ENCODE peak calls at places on chromosome 11, in five cellular contexts. One of them, this sample, is unnamed.

GRCh38 chr11:27646051-27646818 is 54.0 kb downstream of the BDNF start:
- DNase-seq in stomach: no peak
- DNase-seq in GM12891: no peak
- DNase-seq in HCT116: no peak
- DNase-seq in transverse colon: no peak
- DNase-seq in this sample: no peak

GRCh38 chr11:120060512-120060911 is 77.4 kb downstream of the TRIM29 start:
- DNase-seq in stomach: no peak
- DNase-seq in GM12891: no peak
- DNase-seq in HCT116: no peak
- DNase-seq in transverse colon: no peak
- DNase-seq in this sample: no peak

GRCh38 chr11:80330302-80330701 is 889.5 kb upstream of the TENM4 start:
- DNase-seq in stomach: no peak
- DNase-seq in GM12891: no peak
- DNase-seq in HCT116: no peak
- DNase-seq in transverse colon: no peak
- DNase-seq in this sample: no peak

GRCh38 chr11:75792127-75792731 is 22.8 kb upstream of the UVRAG start:
- DNase-seq in stomach: no peak
- DNase-seq in GM12891: no peak
- DNase-seq in HCT116: no peak
- DNase-seq in transverse colon: no peak
- DNase-seq in this sample: no peak

GRCh38 chr11:42524534-42525227 is 787.1 kb upstream of the API5 start:
- DNase-seq in stomach: peak
- DNase-seq in GM12891: peak
- DNase-seq in HCT116: no peak
- DNase-seq in transverse colon: peak
- DNase-seq in this sample: peak

GRCh38 chr11:4607782-4608666 is at the start of gene TRIM68:
- DNase-seq in stomach: peak
- DNase-seq in GM12891: peak
- DNase-seq in HCT116: peak
- DNase-seq in transverse colon: peak
- DNase-seq in this sample: peak

GRCh38 chr11:92657226-92657625 is 312.2 kb upstream of the MTNR1B start:
- DNase-seq in stomach: no peak
- DNase-seq in GM12891: no peak
- DNase-seq in HCT116: no peak
- DNase-seq in transverse colon: no peak
- DNase-seq in this sample: no peak

GRCh38 chr11:71139516-71140205 is 112.7 kb downstream of the SHANK2 start:
- DNase-seq in stomach: peak
- DNase-seq in GM12891: no peak
- DNase-seq in HCT116: no peak
- DNase-seq in transverse colon: no peak
- DNase-seq in this sample: no peak

GRCh38 chr11:2725367-2726300 is 25.8 kb upstream of the KCNQ1OT1 start:
- DNase-seq in stomach: no peak
- DNase-seq in GM12891: no peak
- DNase-seq in HCT116: no peak
- DNase-seq in transverse colon: no peak
- DNase-seq in this sample: no peak

GRCh38 chr11:83206771-83207413 is 13.4 kb downstream of the ANKRD42 start:
- DNase-seq in stomach: no peak
- DNase-seq in GM12891: no peak
- DNase-seq in HCT116: no peak
- DNase-seq in transverse colon: no peak
- DNase-seq in this sample: no peak

GRCh38 chr11:34604909-34605308 is 16.0 kb upstream of the EHF start:
- DNase-seq in stomach: no peak
- DNase-seq in GM12891: no peak
- DNase-seq in HCT116: no peak
- DNase-seq in transverse colon: no peak
- DNase-seq in this sample: no peak

GRCh38 chr11:2587976-2588748 is 111.6 kb downstream of the KCNQ1OT1 start:
- DNase-seq in stomach: peak
- DNase-seq in GM12891: peak
- DNase-seq in HCT116: no peak
- DNase-seq in transverse colon: no peak
- DNase-seq in this sample: peak

GRCh38 chr11:117730256-117730800 is 66.7 kb downstream of the DSCAML1 start:
- DNase-seq in stomach: no peak
- DNase-seq in GM12891: no peak
- DNase-seq in HCT116: no peak
- DNase-seq in transverse colon: no peak
- DNase-seq in this sample: no peak

GRCh38 chr11:27440090-27440489 is 32.5 kb downstream of the LGR4 start:
- DNase-seq in stomach: no peak
- DNase-seq in GM12891: no peak
- DNase-seq in HCT116: no peak
- DNase-seq in transverse colon: no peak
- DNase-seq in this sample: no peak

GRCh38 chr11:124656759-124657627 is 16.5 kb downstream of the SIAE start:
- DNase-seq in stomach: no peak
- DNase-seq in GM12891: no peak
- DNase-seq in HCT116: no peak
- DNase-seq in transverse colon: no peak
- DNase-seq in this sample: no peak

GRCh38 chr11:47071341-47071740 is 105.3 kb downstream of the ARFGAP2 start:
- DNase-seq in stomach: no peak
- DNase-seq in GM12891: no peak
- DNase-seq in HCT116: no peak
- DNase-seq in transverse colon: no peak
- DNase-seq in this sample: no peak

GRCh38 chr11:123531325-123531724 is 101.3 kb downstream of the GRAMD1B start:
- DNase-seq in stomach: no peak
- DNase-seq in GM12891: no peak
- DNase-seq in HCT116: no peak
- DNase-seq in transverse colon: no peak
- DNase-seq in this sample: no peak

GRCh38 chr11:71331631-71332030 is 79.3 kb upstream of the SHANK2 start:
- DNase-seq in stomach: peak
- DNase-seq in GM12891: no peak
- DNase-seq in HCT116: no peak
- DNase-seq in transverse colon: no peak
- DNase-seq in this sample: no peak

GRCh38 chr11:76543006-76543703 is 98.3 kb downstream of the EMSY start:
- DNase-seq in stomach: no peak
- DNase-seq in GM12891: no peak
- DNase-seq in HCT116: no peak
- DNase-seq in transverse colon: no peak
- DNase-seq in this sample: peak

GRCh38 chr11:102608699-102609098 is 16.4 kb downstream of the MMP20 start:
- DNase-seq in stomach: no peak
- DNase-seq in GM12891: no peak
- DNase-seq in HCT116: no peak
- DNase-seq in transverse colon: no peak
- DNase-seq in this sample: no peak

GRCh38 chr11:18490319-18490718 is 34.7 kb downstream of the LDHAL6A start:
- DNase-seq in stomach: no peak
- DNase-seq in GM12891: no peak
- DNase-seq in HCT116: no peak
- DNase-seq in transverse colon: no peak
- DNase-seq in this sample: no peak

GRCh38 chr11:356610-357009 is 12.7 kb upstream of the B4GALNT4 start:
- DNase-seq in stomach: no peak
- DNase-seq in GM12891: no peak
- DNase-seq in HCT116: no peak
- DNase-seq in transverse colon: no peak
- DNase-seq in this sample: no peak

GRCh38 chr11:94563848-94564442 is 3.2 kb upstream of the PIWIL4 start:
- DNase-seq in stomach: no peak
- DNase-seq in GM12891: no peak
- DNase-seq in HCT116: no peak
- DNase-seq in transverse colon: no peak
- DNase-seq in this sample: peak

GRCh38 chr11:12418019-12418611 is 40.7 kb downstream of the PARVA start:
- DNase-seq in stomach: no peak
- DNase-seq in GM12891: no peak
- DNase-seq in HCT116: no peak
- DNase-seq in transverse colon: no peak
- DNase-seq in this sample: peak

GRCh38 chr11:12267921-12268320 is 109.5 kb upstream of the PARVA start:
- DNase-seq in stomach: no peak
- DNase-seq in GM12891: no peak
- DNase-seq in HCT116: no peak
- DNase-seq in transverse colon: no peak
- DNase-seq in this sample: no peak

GRCh38 chr11:10868375-10868774 is 10.5 kb upstream of the ZBED5 start:
- DNase-seq in stomach: no peak
- DNase-seq in GM12891: no peak
- DNase-seq in HCT116: no peak
- DNase-seq in transverse colon: no peak
- DNase-seq in this sample: no peak

GRCh38 chr11:26860411-26860810 is 133.5 kb upstream of the FIBIN start:
- DNase-seq in stomach: no peak
- DNase-seq in GM12891: no peak
- DNase-seq in HCT116: no peak
- DNase-seq in transverse colon: no peak
- DNase-seq in this sample: no peak

GRCh38 chr11:18669211-18669593 is 29.4 kb upstream of the TMEM86A start:
- DNase-seq in stomach: no peak
- DNase-seq in GM12891: no peak
- DNase-seq in HCT116: peak
- DNase-seq in transverse colon: no peak
- DNase-seq in this sample: no peak

GRCh38 chr11:69295995-69296889 is 2.3 kb downstream of the MYEOV start:
- DNase-seq in stomach: peak
- DNase-seq in GM12891: no peak
- DNase-seq in HCT116: no peak
- DNase-seq in transverse colon: peak
- DNase-seq in this sample: peak

GRCh38 chr11:61697093-61697492 is 16.9 kb downstream of the DAGLA start:
- DNase-seq in stomach: no peak
- DNase-seq in GM12891: no peak
- DNase-seq in HCT116: no peak
- DNase-seq in transverse colon: no peak
- DNase-seq in this sample: no peak

GRCh38 chr11:35919244-35919643 is 24.6 kb upstream of the LDLRAD3 start:
- DNase-seq in stomach: no peak
- DNase-seq in GM12891: no peak
- DNase-seq in HCT116: no peak
- DNase-seq in transverse colon: no peak
- DNase-seq in this sample: no peak

GRCh38 chr11:10633261-10633660 is 60.3 kb downstream of the IRAG1 start:
- DNase-seq in stomach: no peak
- DNase-seq in GM12891: no peak
- DNase-seq in HCT116: no peak
- DNase-seq in transverse colon: no peak
- DNase-seq in this sample: no peak

GRCh38 chr11:41018224-41018623 is 441.2 kb downstream of the LRRC4C start:
- DNase-seq in stomach: no peak
- DNase-seq in GM12891: no peak
- DNase-seq in HCT116: no peak
- DNase-seq in transverse colon: no peak
- DNase-seq in this sample: no peak

GRCh38 chr11:47257518-47258316 is at the start of gene NR1H3:
- DNase-seq in stomach: peak
- DNase-seq in GM12891: no peak
- DNase-seq in HCT116: no peak
- DNase-seq in transverse colon: peak
- DNase-seq in this sample: peak

GRCh38 chr11:65496304-65497140 is 2.3 kb upstream of the MALAT1 start:
- DNase-seq in stomach: no peak
- DNase-seq in GM12891: no peak
- DNase-seq in HCT116: no peak
- DNase-seq in transverse colon: no peak
- DNase-seq in this sample: no peak
- TF ChIP-seq POLR2AphosphoS5 in stomach: no peak
- TF ChIP-seq POLR2AphosphoS5 in GM12891: no peak
- TF ChIP-seq POLR2AphosphoS5 in HCT116: no peak
- TF ChIP-seq POLR2AphosphoS5 in transverse colon: no peak
- TF ChIP-seq POLR2AphosphoS5 in this sample: no peak

DNA sequence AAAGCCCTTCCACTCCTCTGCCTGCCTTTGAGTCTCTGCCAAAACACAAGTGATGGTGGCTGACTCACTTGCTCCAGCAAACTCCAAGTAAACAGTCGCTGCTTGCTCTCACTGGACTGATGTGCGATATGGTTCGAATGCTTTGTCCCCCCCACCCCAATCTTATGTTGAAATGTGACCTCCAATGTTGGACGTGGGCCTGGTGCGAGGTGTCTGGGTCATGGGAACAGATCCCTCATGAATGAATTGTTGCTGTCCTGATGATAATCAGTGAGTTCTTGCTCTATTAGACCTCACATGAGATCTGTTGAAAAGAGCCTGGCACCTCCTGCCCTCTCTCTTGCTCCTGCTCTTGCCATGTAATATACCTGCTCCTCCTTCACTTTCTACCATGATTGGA is 747.9 kb downstream of the OPCML start:
- DNase-seq in stomach: no peak
- DNase-seq in GM12891: no peak
- DNase-seq in HCT116: no peak
- DNase-seq in transverse colon: no peak
- DNase-seq in this sample: no peak
- TF ChIP-seq POLR2AphosphoS5 in stomach: no peak
- TF ChIP-seq POLR2AphosphoS5 in GM12891: no peak
- TF ChIP-seq POLR2AphosphoS5 in HCT116: no peak
- TF ChIP-seq POLR2AphosphoS5 in transverse colon: no peak
- TF ChIP-seq POLR2AphosphoS5 in this sample: no peak

GRCh38 chr11:72836111-72836510 is 21.9 kb downstream of the ATG16L2 start:
- DNase-seq in stomach: no peak
- DNase-seq in GM12891: no peak
- DNase-seq in HCT116: no peak
- DNase-seq in transverse colon: no peak
- DNase-seq in this sample: no peak
- TF ChIP-seq POLR2AphosphoS5 in stomach: no peak
- TF ChIP-seq POLR2AphosphoS5 in GM12891: no peak
- TF ChIP-seq POLR2AphosphoS5 in HCT116: no peak
- TF ChIP-seq POLR2AphosphoS5 in transverse colon: no peak
- TF ChIP-seq POLR2AphosphoS5 in this sample: no peak

GRCh38 chr11:111795333-111795985 is 29.3 kb upstream of the PPP2R1B start:
- DNase-seq in stomach: no peak
- DNase-seq in GM12891: no peak
- DNase-seq in HCT116: no peak
- DNase-seq in transverse colon: no peak
- DNase-seq in this sample: no peak

GRCh38 chr11:111792955-111793500 is 26.8 kb upstream of the PPP2R1B start:
- DNase-seq in stomach: no peak
- DNase-seq in GM12891: no peak
- DNase-seq in HCT116: no peak
- DNase-seq in transverse colon: no peak
- DNase-seq in this sample: no peak

GRCh38 chr11:111796696-111797095 is 30.5 kb upstream of the PPP2R1B start:
- DNase-seq in stomach: no peak
- DNase-seq in GM12891: no peak
- DNase-seq in HCT116: no peak
- DNase-seq in transverse colon: no peak
- DNase-seq in this sample: no peak

GRCh38 chr11:111792314-111792713 is 26.1 kb upstream of the PPP2R1B start:
- DNase-seq in stomach: no peak
- DNase-seq in GM12891: no peak
- DNase-seq in HCT116: no peak
- DNase-seq in transverse colon: no peak
- DNase-seq in this sample: no peak

GRCh38 chr11:111793863-111794262 is 27.7 kb upstream of the PPP2R1B start:
- DNase-seq in stomach: no peak
- DNase-seq in GM12891: no peak
- DNase-seq in HCT116: no peak
- DNase-seq in transverse colon: no peak
- DNase-seq in this sample: no peak
- TF ChIP-seq POLR2AphosphoS5 in stomach: no peak
- TF ChIP-seq POLR2AphosphoS5 in GM12891: no peak
- TF ChIP-seq POLR2AphosphoS5 in HCT116: no peak
- TF ChIP-seq POLR2AphosphoS5 in transverse colon: no peak
- TF ChIP-seq POLR2AphosphoS5 in this sample: no peak

This sample was measured in K562.